ENCODE peak calls at places on chromosomes 11 and 22, in nine cellular contexts. One of them, this sample, is unnamed. For H3K4me1, the result is how much of the 10 kb centered on the place peaks cover.

GRCh38 chr22:43004362-43005035 is 10.4 kb downstream of the PACSIN2 start:
- DNase-seq in HCT116: no peak
- DNase-seq in transverse colon: peak
- DNase-seq in stomach: no peak
- DNase-seq in SK-N-SH: no peak
- DNase-seq in GM23338: no peak
- DNase-seq in HepG2: peak
- DNase-seq in upper lobe of left lung: no peak
- DNase-seq in breast epithelium: no peak
- DNase-seq in this sample: no peak

GRCh38 chr22:38435960-38436359 is 19.0 kb downstream of the KCNJ4 start:
- DNase-seq in HCT116: no peak
- DNase-seq in transverse colon: no peak
- DNase-seq in stomach: no peak
- DNase-seq in SK-N-SH: no peak
- DNase-seq in GM23338: no peak
- DNase-seq in HepG2: no peak
- DNase-seq in upper lobe of left lung: no peak
- DNase-seq in breast epithelium: no peak
- DNase-seq in this sample: no peak

GRCh38 chr11:95508219-95508880 is 277.3 kb upstream of the SESN3 start:
- DNase-seq in HCT116: no peak
- DNase-seq in transverse colon: no peak
- DNase-seq in stomach: no peak
- DNase-seq in SK-N-SH: no peak
- DNase-seq in GM23338: peak
- DNase-seq in HepG2: no peak
- DNase-seq in upper lobe of left lung: no peak
- DNase-seq in breast epithelium: no peak
- DNase-seq in this sample: no peak

GRCh38 chr22:24758164-24758799 is 16.2 kb downstream of the PIWIL3 start:
- DNase-seq in HCT116: peak
- DNase-seq in transverse colon: peak
- DNase-seq in stomach: peak
- DNase-seq in SK-N-SH: peak
- DNase-seq in GM23338: peak
- DNase-seq in HepG2: peak
- DNase-seq in upper lobe of left lung: no peak
- DNase-seq in breast epithelium: no peak
- DNase-seq in this sample: no peak

GRCh38 chr11:100930185-100930778 is 199.3 kb downstream of the PGR start:
- DNase-seq in HCT116: peak
- DNase-seq in transverse colon: no peak
- DNase-seq in stomach: no peak
- DNase-seq in SK-N-SH: peak
- DNase-seq in GM23338: peak
- DNase-seq in HepG2: peak
- DNase-seq in upper lobe of left lung: no peak
- DNase-seq in breast epithelium: no peak
- DNase-seq in this sample: no peak

GRCh38 chr22:25762147-25762546 is 20.2 kb downstream of the MYO18B start:
- DNase-seq in HCT116: no peak
- DNase-seq in transverse colon: no peak
- DNase-seq in stomach: no peak
- DNase-seq in SK-N-SH: no peak
- DNase-seq in GM23338: no peak
- DNase-seq in HepG2: peak
- DNase-seq in upper lobe of left lung: no peak
- DNase-seq in breast epithelium: no peak
- DNase-seq in this sample: no peak

GRCh38 chr22:24101966-24102365 is 79.3 kb upstream of the SUSD2 start:
- DNase-seq in HCT116: no peak
- DNase-seq in transverse colon: no peak
- DNase-seq in stomach: no peak
- DNase-seq in SK-N-SH: no peak
- DNase-seq in GM23338: no peak
- DNase-seq in HepG2: no peak
- DNase-seq in upper lobe of left lung: no peak
- DNase-seq in breast epithelium: peak
- DNase-seq in this sample: peak

GRCh38 chr11:74380746-74381439 is 17.3 kb downstream of the PGM2L1 start:
- DNase-seq in HCT116: no peak
- DNase-seq in transverse colon: peak
- DNase-seq in stomach: peak
- DNase-seq in SK-N-SH: no peak
- DNase-seq in GM23338: no peak
- DNase-seq in HepG2: no peak
- DNase-seq in upper lobe of left lung: no peak
- DNase-seq in breast epithelium: peak
- DNase-seq in this sample: no peak

GRCh38 chr11:17747131-17747955 is 12.8 kb downstream of the KCNC1 start:
- DNase-seq in HCT116: no peak
- DNase-seq in transverse colon: no peak
- DNase-seq in stomach: no peak
- DNase-seq in SK-N-SH: no peak
- DNase-seq in GM23338: no peak
- DNase-seq in HepG2: no peak
- DNase-seq in upper lobe of left lung: peak
- DNase-seq in breast epithelium: peak
- DNase-seq in this sample: no peak

GRCh38 chr11:58006940-58007339 is 16.7 kb upstream of the OR9Q1 start:
- DNase-seq in HCT116: no peak
- DNase-seq in transverse colon: no peak
- DNase-seq in stomach: no peak
- DNase-seq in SK-N-SH: no peak
- DNase-seq in GM23338: no peak
- DNase-seq in HepG2: no peak
- DNase-seq in upper lobe of left lung: no peak
- DNase-seq in breast epithelium: no peak
- DNase-seq in this sample: no peak

GRCh38 chr22:19793161-19793560 is 32.6 kb downstream of the TBX1 start:
- DNase-seq in HCT116: no peak
- DNase-seq in transverse colon: no peak
- DNase-seq in stomach: no peak
- DNase-seq in SK-N-SH: no peak
- DNase-seq in GM23338: no peak
- DNase-seq in HepG2: no peak
- DNase-seq in upper lobe of left lung: no peak
- DNase-seq in breast epithelium: no peak
- DNase-seq in this sample: no peak

GRCh38 chr22:23651676-23652075 is 19.6 kb upstream of the DRICH1 start:
- DNase-seq in HCT116: no peak
- DNase-seq in transverse colon: no peak
- DNase-seq in stomach: no peak
- DNase-seq in SK-N-SH: no peak
- DNase-seq in GM23338: no peak
- DNase-seq in HepG2: no peak
- DNase-seq in upper lobe of left lung: no peak
- DNase-seq in breast epithelium: no peak
- DNase-seq in this sample: no peak

GRCh38 chr11:58734681-58735490 is 3.1 kb upstream of the GLYAT start:
- DNase-seq in HCT116: no peak
- DNase-seq in transverse colon: no peak
- DNase-seq in stomach: peak
- DNase-seq in SK-N-SH: no peak
- DNase-seq in GM23338: no peak
- DNase-seq in HepG2: no peak
- DNase-seq in upper lobe of left lung: no peak
- DNase-seq in breast epithelium: no peak
- DNase-seq in this sample: no peak

GRCh38 chr11:23866641-23867040 is 630.2 kb upstream of the LUZP2 start:
- DNase-seq in HCT116: no peak
- DNase-seq in transverse colon: no peak
- DNase-seq in stomach: no peak
- DNase-seq in SK-N-SH: no peak
- DNase-seq in GM23338: no peak
- DNase-seq in HepG2: no peak
- DNase-seq in upper lobe of left lung: no peak
- DNase-seq in breast epithelium: no peak
- DNase-seq in this sample: no peak

GRCh38 chr11:23278121-23278520 is 417.8 kb upstream of the CCDC179 start:
- DNase-seq in HCT116: no peak
- DNase-seq in transverse colon: no peak
- DNase-seq in stomach: no peak
- DNase-seq in SK-N-SH: no peak
- DNase-seq in GM23338: no peak
- DNase-seq in HepG2: no peak
- DNase-seq in upper lobe of left lung: no peak
- DNase-seq in breast epithelium: no peak
- DNase-seq in this sample: no peak

GRCh38 chr11:113468666-113469345 is 6.4 kb downstream of the DRD2 start:
- DNase-seq in HCT116: no peak
- DNase-seq in transverse colon: no peak
- DNase-seq in stomach: no peak
- DNase-seq in SK-N-SH: no peak
- DNase-seq in GM23338: peak
- DNase-seq in HepG2: no peak
- DNase-seq in upper lobe of left lung: no peak
- DNase-seq in breast epithelium: no peak
- DNase-seq in this sample: no peak

GRCh38 chr11:10674440-10674855 is 19.1 kb downstream of the IRAG1 start:
- DNase-seq in HCT116: no peak
- DNase-seq in transverse colon: no peak
- DNase-seq in stomach: no peak
- DNase-seq in SK-N-SH: no peak
- DNase-seq in GM23338: no peak
- DNase-seq in HepG2: no peak
- DNase-seq in upper lobe of left lung: no peak
- DNase-seq in breast epithelium: no peak
- DNase-seq in this sample: no peak

GRCh38 chr22:27107824-27108223 is 450.4 kb downstream of the MIAT start:
- DNase-seq in HCT116: peak
- DNase-seq in transverse colon: peak
- DNase-seq in stomach: peak
- DNase-seq in SK-N-SH: peak
- DNase-seq in GM23338: no peak
- DNase-seq in HepG2: peak
- DNase-seq in upper lobe of left lung: no peak
- DNase-seq in breast epithelium: peak
- DNase-seq in this sample: no peak

GRCh38 chr22:37417737-37418348 is 9.4 kb downstream of the ELFN2 start:
- DNase-seq in HCT116: no peak
- DNase-seq in transverse colon: no peak
- DNase-seq in stomach: no peak
- DNase-seq in SK-N-SH: no peak
- DNase-seq in GM23338: no peak
- DNase-seq in HepG2: no peak
- DNase-seq in upper lobe of left lung: no peak
- DNase-seq in breast epithelium: no peak
- DNase-seq in this sample: no peak

GRCh38 chr22:37193629-37194191 is 5.7 kb upstream of the C1QTNF6 start:
- DNase-seq in HCT116: no peak
- DNase-seq in transverse colon: peak
- DNase-seq in stomach: no peak
- DNase-seq in SK-N-SH: no peak
- DNase-seq in GM23338: no peak
- DNase-seq in HepG2: peak
- DNase-seq in upper lobe of left lung: no peak
- DNase-seq in breast epithelium: peak
- DNase-seq in this sample: no peak

DNA sequence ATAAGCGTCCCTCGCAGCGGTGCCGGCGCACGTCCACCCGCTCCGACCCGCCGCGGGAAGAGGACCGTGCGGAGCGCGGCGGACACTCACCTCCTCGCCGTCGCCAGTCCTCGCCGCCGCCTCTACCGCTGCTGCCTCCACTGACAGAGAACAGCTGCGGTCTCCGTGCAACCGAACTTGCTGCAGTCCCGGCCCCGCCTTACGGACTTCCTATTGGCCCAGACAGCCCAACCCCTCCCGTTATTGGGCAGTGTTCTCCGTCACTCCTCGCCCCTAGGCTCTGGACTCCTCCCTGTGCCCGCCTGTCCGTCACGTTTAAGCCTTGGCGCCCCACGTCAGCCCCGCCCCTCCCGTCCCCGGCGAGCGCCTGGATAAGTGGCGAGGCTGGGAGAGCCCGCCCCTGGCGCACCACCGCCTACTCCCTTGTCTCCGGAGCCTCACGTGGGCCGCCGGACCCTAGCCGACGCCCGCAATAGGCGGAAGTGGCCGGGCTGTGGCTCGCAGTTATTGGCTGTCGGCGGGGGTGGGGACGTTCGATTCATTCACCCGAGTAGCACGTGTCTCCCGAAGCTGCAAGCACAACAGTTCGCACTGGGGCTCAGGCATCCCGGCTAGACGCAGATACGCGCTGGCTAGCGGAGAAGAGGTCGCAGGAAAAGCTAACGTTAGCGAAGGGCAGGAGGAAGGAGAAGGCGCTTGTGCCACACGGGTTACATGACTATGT is at the start of gene PC:
- DNase-seq in HCT116: peak
- DNase-seq in transverse colon: peak
- DNase-seq in stomach: peak
- DNase-seq in SK-N-SH: peak
- DNase-seq in GM23338: peak
- DNase-seq in HepG2: peak
- DNase-seq in upper lobe of left lung: peak
- DNase-seq in breast epithelium: peak
- DNase-seq in this sample: peak
- H3K27ac ChIP-seq in HCT116: peak
- H3K27ac ChIP-seq in transverse colon: peak
- H3K27ac ChIP-seq in stomach: peak
- H3K27ac ChIP-seq in SK-N-SH: peak
- H3K27ac ChIP-seq in GM23338: peak
- H3K27ac ChIP-seq in HepG2: peak
- H3K27ac ChIP-seq in upper lobe of left lung: peak
- H3K27ac ChIP-seq in breast epithelium: peak
- H3K27ac ChIP-seq in this sample: peak

GRCh38 chr11:94117871-94118270 is 10.8 kb upstream of the PANX1 start:
- DNase-seq in HCT116: no peak
- DNase-seq in transverse colon: no peak
- DNase-seq in stomach: no peak
- DNase-seq in SK-N-SH: no peak
- DNase-seq in GM23338: no peak
- DNase-seq in HepG2: no peak
- DNase-seq in upper lobe of left lung: no peak
- DNase-seq in breast epithelium: no peak
- DNase-seq in this sample: no peak
- TF ChIP-seq POLR2AphosphoS5 in HCT116: no peak
- TF ChIP-seq POLR2AphosphoS5 in transverse colon: no peak
- TF ChIP-seq POLR2AphosphoS5 in stomach: no peak
- TF ChIP-seq POLR2AphosphoS5 in SK-N-SH: no peak
- TF ChIP-seq POLR2AphosphoS5 in GM23338: no peak
- TF ChIP-seq POLR2AphosphoS5 in HepG2: no peak
- TF ChIP-seq POLR2AphosphoS5 in upper lobe of left lung: no peak
- TF ChIP-seq POLR2AphosphoS5 in breast epithelium: no peak
- TF ChIP-seq POLR2AphosphoS5 in this sample: no peak

GRCh38 chr22:34122064-34122463 is 201.8 kb upstream of the LARGE1 start:
- DNase-seq in HCT116: no peak
- DNase-seq in transverse colon: no peak
- DNase-seq in stomach: no peak
- DNase-seq in SK-N-SH: no peak
- DNase-seq in GM23338: no peak
- DNase-seq in HepG2: no peak
- DNase-seq in upper lobe of left lung: no peak
- DNase-seq in breast epithelium: no peak
- DNase-seq in this sample: no peak
- H3K4me1 ChIP-seq in HCT116: under half
- H3K4me1 ChIP-seq in transverse colon: under half
- H3K4me1 ChIP-seq in stomach: under half
- H3K4me1 ChIP-seq in SK-N-SH: under half
- H3K4me1 ChIP-seq in GM23338: under half
- H3K4me1 ChIP-seq in HepG2: under half
- H3K4me1 ChIP-seq in upper lobe of left lung: under half
- H3K4me1 ChIP-seq in breast epithelium: under half
- H3K4me1 ChIP-seq in this sample: under half

GRCh38 chr11:134389464-134390180 is 22.4 kb downstream of the B3GAT1 start:
- DNase-seq in HCT116: no peak
- DNase-seq in transverse colon: no peak
- DNase-seq in stomach: no peak
- DNase-seq in SK-N-SH: no peak
- DNase-seq in GM23338: no peak
- DNase-seq in HepG2: no peak
- DNase-seq in upper lobe of left lung: no peak
- DNase-seq in breast epithelium: no peak
- DNase-seq in this sample: no peak
- H3K27ac ChIP-seq in HCT116: no peak
- H3K27ac ChIP-seq in transverse colon: no peak
- H3K27ac ChIP-seq in stomach: no peak
- H3K27ac ChIP-seq in SK-N-SH: no peak
- H3K27ac ChIP-seq in GM23338: no peak
- H3K27ac ChIP-seq in HepG2: no peak
- H3K27ac ChIP-seq in upper lobe of left lung: no peak
- H3K27ac ChIP-seq in breast epithelium: no peak
- H3K27ac ChIP-seq in this sample: no peak

This sample was measured in suprapubic skin.